ENCODE peak calls at places on chromosomes 11 and 22, in five cellular contexts. Q is neural progenitor cell, N is OCI-LY7, H is MM.1S, Y is GM23248. L is an unnamed sample.

GRCh38 chr11:73989156-73989555 is 6.5 kb upstream of the UCP2 start:
- DNase-seq in Q (no peak), N (no peak), H (no peak), Y (no peak), L (no peak)

GRCh38 chr11:19889531-19889930 is 176.9 kb downstream of the NAV2 start:
- DNase-seq in Q (no peak), N (no peak), H (no peak), Y (peak; percentile 34), L (no peak)

GRCh38 chr11:11963842-11964773 is 44.3 kb downstream of the DKK3 start:
- DNase-seq in Q (no peak), N (no peak), H (no peak), Y (no peak), L (no peak)

GRCh38 chr11:4607111-4607510 is 920 bp downstream of the TRIM68 start:
- DNase-seq in Q (no peak), N (no peak), H (no peak), Y (peak; percentile 43), L (no peak)

GRCh38 chr11:79018371-79018849 is 422.4 kb downstream of the TENM4 start:
- DNase-seq in Q (no peak), N (no peak), H (no peak), Y (peak; percentile 80), L (peak; percentile 65)

GRCh38 chr11:133323354-133323753 is 208.9 kb downstream of the OPCML start:
- DNase-seq in Q (peak; percentile 36), N (no peak), H (no peak), Y (no peak), L (no peak)

GRCh38 chr11:31779268-31779879 is 31.7 kb downstream of the PAX6 start:
- DNase-seq in Q (peak; percentile 22), N (no peak), H (no peak), Y (peak; percentile 81), L (no peak)

GRCh38 chr22:30717331-30717921 is 22.8 kb downstream of the OSBP2 start:
- DNase-seq in Q (no peak), N (no peak), H (no peak), Y (peak; percentile 91), L (no peak)

GRCh38 chr22:22450343-22450839 is 58.2 kb downstream of the ZNF280B start:
- DNase-seq in Q (no peak), N (peak; percentile 89), H (peak; percentile 61), Y (no peak), L (no peak)

GRCh38 chr11:12005476-12005875 is 3.0 kb downstream of the DKK3 start:
- DNase-seq in Q (no peak), N (no peak), H (no peak), Y (peak; percentile 87), L (no peak)

GRCh38 chr11:119728651-119729580 is at the start of gene NECTIN1:
- DNase-seq in Q (peak; percentile 97), N (peak; percentile 88), H (peak; percentile 87), Y (peak; percentile 94), L (peak; percentile 96)

GRCh38 chr11:83827940-83828554 is 541.9 kb upstream of the CCDC90B start:
- DNase-seq in Q (peak; percentile 65), N (peak; percentile 61), H (peak; percentile 12), Y (peak; percentile 63), L (peak; percentile 30)

GRCh38 chr11:87198266-87198881 is 160.6 kb downstream of the TMEM135 start:
- DNase-seq in Q (no peak), N (no peak), H (no peak), Y (no peak), L (no peak)

GRCh38 chr22:29710922-29711593 is 8.7 kb upstream of the CABP7 start:
- DNase-seq in Q (no peak), N (no peak), H (no peak), Y (no peak), L (peak; percentile 92)

GRCh38 chr11:9056467-9056866 is 34.9 kb downstream of the SCUBE2 start:
- DNase-seq in Q (no peak), N (no peak), H (no peak), Y (no peak), L (no peak)

GRCh38 chr11:122796128-122796717 is 42.1 kb upstream of the CRTAM start:
- DNase-seq in Q (peak; percentile 59), N (peak; percentile 34), H (peak; percentile 34), Y (peak; percentile 60), L (peak; percentile 43)

GRCh38 chr11:119446434-119446833 is 23.5 kb upstream of the THY1 start:
- DNase-seq in Q (no peak), N (no peak), H (no peak), Y (no peak), L (no peak)

GRCh38 chr11:65900125-65900898 is at the start of gene FOSL1:
- DNase-seq in Q (peak; percentile 84), N (peak; percentile 68), H (peak; percentile 90), Y (peak; percentile 98), L (peak; percentile 81)

GRCh38 chr22:30250713-30251267 is 4.2 kb upstream of the LIF start:
- DNase-seq in Q (no peak), N (no peak), H (no peak), Y (peak; percentile 89), L (peak; percentile 55)

GRCh38 chr22:36773935-36774334 is 2.0 kb downstream of the IFT27 start:
- DNase-seq in Q (peak; percentile 37), N (peak; percentile 31), H (peak; percentile 15), Y (peak; percentile 71), L (peak; percentile 43)

GRCh38 chr11:126927628-126928027 is 72.9 kb downstream of the KIRREL3 start:
- DNase-seq in Q (no peak), N (no peak), H (no peak), Y (no peak), L (no peak)

GRCh38 chr11:126440792-126441514 is 85.5 kb downstream of the ST3GAL4 start:
- DNase-seq in Q (peak; percentile 89), N (peak; percentile 75), H (peak; percentile 71), Y (peak; percentile 79), L (peak; percentile 94)

GRCh38 chr11:83681045-83681781 is 395.0 kb upstream of the CCDC90B start:
- DNase-seq in Q (peak; percentile 60), N (peak; percentile 7), H (peak; percentile 26), Y (peak; percentile 58), L (no peak)

GRCh38 chr11:72232260-72233055 is 7.9 kb downstream of the INPPL1 start:
- DNase-seq in Q (no peak), N (no peak), H (no peak), Y (no peak), L (no peak)

GRCh38 chr11:104897891-104898684 is at the start of gene CASP12:
- DNase-seq in Q (no peak), N (no peak), H (no peak), Y (no peak), L (no peak)

GRCh38 chr11:122843281-122844150 is 5.2 kb downstream of the CRTAM start:
- DNase-seq in Q (no peak), N (no peak), H (no peak), Y (no peak), L (no peak)

GRCh38 chr11:72614381-72614780 is 59.8 kb downstream of the PDE2A start:
- DNase-seq in Q (no peak), N (no peak), H (no peak), Y (no peak), L (no peak)

GRCh38 chr11:12087075-12087775 is 23.2 kb upstream of the MICAL2 start:
- DNase-seq in Q (no peak), N (no peak), H (peak; percentile 62), Y (peak; percentile 90), L (no peak)

GRCh38 chr11:77710358-77710757 is 72.8 kb upstream of the CLNS1A start:
- DNase-seq in Q (no peak), N (no peak), H (no peak), Y (peak; percentile 33), L (no peak)

GRCh38 chr11:27150098-27150497 is 109.5 kb downstream of the BBOX1 start:
- DNase-seq in Q (no peak), N (no peak), H (no peak), Y (no peak), L (no peak)

GRCh38 chr22:35426801-35427140 is 26.8 kb downstream of the MCM5 start:
- DNase-seq in Q (no peak), N (no peak), H (no peak), Y (no peak), L (no peak)

GRCh38 chr22:41256898-41257260 is 16.1 kb upstream of the CHADL start:
- DNase-seq in Q (peak; percentile 46), N (no peak), H (no peak), Y (no peak), L (no peak)

GRCh38 chr11:75185866-75186265 is 35.0 kb downstream of the SLCO2B1 start:
- DNase-seq in Q (no peak), N (no peak), H (no peak), Y (no peak), L (no peak)

GRCh38 chr11:9569588-9570164 is 3.8 kb upstream of the WEE1 start:
- DNase-seq in Q (no peak), N (no peak), H (no peak), Y (no peak), L (no peak)

GRCh38 chr22:24105661-24106060 is 75.6 kb upstream of the SUSD2 start:
- DNase-seq in Q (no peak), N (no peak), H (no peak), Y (no peak), L (no peak)

DNA sequence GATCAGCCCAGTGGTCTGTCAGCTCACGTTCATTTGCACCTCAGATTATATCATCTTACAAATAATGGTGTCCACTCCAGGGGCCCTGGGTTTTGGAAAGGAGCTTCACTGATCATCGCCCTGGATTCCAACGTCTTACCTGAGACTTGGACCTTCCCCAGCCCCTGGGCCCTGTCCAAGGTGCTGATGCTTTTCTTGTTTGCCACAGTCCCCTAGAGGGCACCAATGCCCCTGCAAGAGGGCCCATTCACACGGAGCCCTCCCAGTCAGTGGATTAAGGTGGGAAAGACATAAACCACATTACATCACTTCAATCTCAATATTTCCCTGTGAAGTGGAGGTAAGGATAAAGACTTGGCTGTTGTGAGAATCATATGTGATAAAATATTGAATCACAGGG is 167.2 kb downstream of the BUD13 start:
- DNase-seq in Q (peak; percentile 92), N (peak; percentile 56), H (peak; percentile 55), Y (peak; percentile 33), L (no peak)
- TF ChIP-seq EZH2phosphoT487 in Q (no peak), N (no peak), H (no peak), Y (no peak), L (no peak)

DNA sequence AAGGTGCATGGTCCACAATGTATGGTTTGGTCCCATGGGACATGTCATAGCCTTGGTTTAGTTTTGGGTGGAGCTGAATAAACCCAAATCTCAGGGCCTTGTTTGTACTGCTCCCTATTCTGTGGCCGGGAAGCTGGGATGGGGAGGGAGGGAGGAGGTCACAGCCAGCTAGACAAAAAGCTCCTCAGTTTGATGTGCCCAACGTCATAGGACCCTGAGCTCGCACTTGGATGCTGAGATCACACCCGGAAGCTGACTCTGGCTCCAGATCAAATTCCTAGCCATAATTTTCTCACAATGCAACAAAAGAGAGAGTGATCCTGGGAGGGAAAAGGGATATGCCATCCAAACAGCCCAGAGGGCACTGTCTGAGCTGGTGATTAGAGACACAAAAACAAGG is 1.5 kb downstream of the HSPB2 start:
- DNase-seq in Q (no peak), N (no peak), H (no peak), Y (peak; percentile 92), L (no peak)
- TF ChIP-seq EZH2phosphoT487 in Q (no peak), N (no peak), H (no peak), Y (no peak), L (no peak)

GRCh38 chr11:13316528-13316961 is 39.0 kb downstream of the BMAL1 start:
- DNase-seq in Q (no peak), N (no peak), H (no peak), Y (peak; percentile 94), L (no peak)
- TF ChIP-seq EZH2phosphoT487 in Q (no peak), N (no peak), H (no peak), Y (no peak), L (no peak)

GRCh38 chr11:70742553-70743291 is 344.4 kb downstream of the CTTN start:
- DNase-seq in Q (peak; percentile 89), N (no peak), H (no peak), Y (no peak), L (peak; percentile 82)
- TF ChIP-seq EZH2phosphoT487 in Q (no peak), N (no peak), H (no peak), Y (no peak), L (no peak)